ENCODE peak calls at places on chromosomes 7 and 10, in four cellular contexts. U, H, L and T are unnamed samples.

GRCh38 chr10:30781571-30782542 is 152.3 kb upstream of the LYZL2 start:
- DNase-seq in U (no peak), H (no peak), L (peak), T (peak)

GRCh38 chr10:478471-479245 is 210.8 kb downstream of the DIP2C start:
- DNase-seq in U (no peak), H (no peak), L (no peak), T (no peak)

GRCh38 chr7:128387663-128388485 is 21.9 kb downstream of the IMPDH1 start:
- DNase-seq in U (peak), H (peak), L (peak), T (peak)

GRCh38 chr7:157979631-157980340 is 607.8 kb downstream of the PTPRN2 start:
- DNase-seq in U (no peak), H (no peak), L (no peak), T (no peak)

GRCh38 chr10:110700947-110701617 is 56.9 kb downstream of the RBM20 start:
- DNase-seq in U (no peak), H (no peak), L (no peak), T (no peak)

GRCh38 chr7:48390381-48391327 is 219.4 kb downstream of the ABCA13 start:
- DNase-seq in U (no peak), H (no peak), L (no peak), T (no peak)

GRCh38 chr7:17710312-17710711 is 230.0 kb downstream of the SNX13 start:
- DNase-seq in U (no peak), H (no peak), L (no peak), T (peak)

GRCh38 chr7:100132697-100133137 is 6.0 kb downstream of the MBLAC1 start:
- DNase-seq in U (peak), H (peak), L (peak), T (peak)

GRCh38 chr10:33211123-33211878 is 123.2 kb downstream of the NRP1 start:
- DNase-seq in U (no peak), H (no peak), L (peak), T (no peak)

GRCh38 chr7:2540133-2540532 is 15.2 kb downstream of the BRAT1 start:
- DNase-seq in U (no peak), H (no peak), L (no peak), T (no peak)

GRCh38 chr7:4960363-4960762 is 1.4 kb upstream of the MMD2 start:
- DNase-seq in U (no peak), H (no peak), L (no peak), T (no peak)

GRCh38 chr7:148809856-148810255 is 74.2 kb downstream of the EZH2 start:
- DNase-seq in U (no peak), H (no peak), L (no peak), T (peak)

GRCh38 chr10:98349508-98349922 is 65.5 kb downstream of the PYROXD2 start:
- DNase-seq in U (no peak), H (no peak), L (no peak), T (no peak)

GRCh38 chr7:120665068-120665467 is 192.9 kb downstream of the TSPAN12 start:
- DNase-seq in U (no peak), H (no peak), L (no peak), T (no peak)

GRCh38 chr7:120658516-120658915 is 199.4 kb downstream of the TSPAN12 start:
- DNase-seq in U (no peak), H (no peak), L (no peak), T (no peak)

DNA sequence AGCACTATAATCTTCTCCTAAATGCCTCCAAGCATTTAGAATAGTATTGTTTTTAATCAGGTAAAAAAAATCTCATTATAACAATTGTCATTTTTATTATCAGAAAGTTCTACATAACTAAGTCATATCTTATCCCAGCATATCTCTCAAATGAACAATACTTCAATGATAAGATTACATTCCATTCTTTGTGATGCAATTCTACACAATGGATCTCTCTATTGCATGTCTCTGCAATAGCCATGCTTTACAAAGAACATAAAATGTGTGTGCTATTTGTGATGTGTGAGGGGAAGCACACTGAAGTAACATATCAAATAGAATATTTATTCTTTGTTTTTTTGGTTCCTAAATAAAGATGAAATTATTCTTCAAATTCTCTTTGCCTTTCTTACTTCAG is 195.7 kb downstream of the TSPAN12 start:
- DNase-seq in U (no peak), H (no peak), L (no peak), T (no peak)
- TF ChIP-seq FOXJ3 in U (no peak), H (no peak), L (no peak), T (no peak)

GRCh38 chr10:35216303-35216905 is 89.8 kb downstream of the CREM start:
- DNase-seq in U (peak), H (no peak), L (no peak), T (no peak)
- TF ChIP-seq FOXJ3 in U (no peak), H (no peak), L (no peak), T (no peak)

GRCh38 chr10:6759961-6760360 is 179.9 kb upstream of the PRKCQ start:
- DNase-seq in U (no peak), H (no peak), L (no peak), T (no peak)

GRCh38 chr10:6766480-6766879 is 186.4 kb upstream of the PRKCQ start:
- DNase-seq in U (no peak), H (no peak), L (no peak), T (no peak)

GRCh38 chr10:6766061-6766460 is 186.0 kb upstream of the PRKCQ start:
- DNase-seq in U (no peak), H (no peak), L (no peak), T (no peak)

DNA sequence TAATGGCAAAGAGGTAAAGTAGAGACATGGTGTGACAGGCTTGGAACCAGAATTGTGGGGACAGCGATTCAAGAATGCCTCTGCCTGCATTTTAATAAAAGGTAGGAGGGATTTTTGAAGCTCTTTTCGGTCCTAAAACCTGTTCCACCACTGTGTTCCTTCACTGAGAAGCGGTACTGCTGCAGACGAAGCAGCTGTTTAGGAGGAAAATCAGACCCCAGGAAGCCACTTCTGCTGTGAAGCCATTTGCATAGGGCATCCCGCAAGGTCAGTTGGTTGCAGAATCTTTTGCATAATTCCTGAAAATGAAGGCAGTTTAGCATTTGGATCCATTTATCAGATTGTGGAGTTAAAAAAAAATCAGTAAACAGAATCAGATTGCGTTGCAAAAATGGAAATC is 183.3 kb upstream of the PRKCQ start:
- DNase-seq in U (no peak), H (no peak), L (no peak), T (no peak)
- TF ChIP-seq FOXJ3 in U (no peak), H (no peak), L (no peak), T (no peak)

GRCh38 chr10:70363292-70363691 is 19.1 kb downstream of the LRRC20 start:
- DNase-seq in U (no peak), H (no peak), L (no peak), T (no peak)
- TF ChIP-seq FOXJ3 in U (no peak), H (no peak), L (no peak), T (no peak)

DNA sequence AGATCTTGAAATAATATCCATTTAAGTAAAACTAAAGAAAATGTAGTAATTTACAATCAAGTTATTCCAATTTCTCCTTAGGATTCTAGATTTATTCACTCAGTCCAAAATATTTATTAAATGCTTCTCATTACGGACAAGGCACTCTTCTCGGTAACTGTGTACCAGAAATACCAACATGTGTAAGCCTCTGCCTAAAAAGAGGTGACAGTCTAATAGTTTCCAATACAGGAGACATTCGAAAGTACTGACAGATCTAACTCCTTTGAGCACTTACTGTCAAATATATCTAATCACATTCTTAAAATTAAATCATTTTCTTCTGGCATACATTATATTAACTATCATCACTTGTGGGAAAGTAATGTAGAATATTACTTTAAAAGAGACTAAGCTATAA is 26.9 kb downstream of the TMEM168 start:
- DNase-seq in U (no peak), H (no peak), L (no peak), T (no peak)
- TF ChIP-seq FOXJ3 in U (no peak), H (no peak), L (no peak), T (no peak)

DNA sequence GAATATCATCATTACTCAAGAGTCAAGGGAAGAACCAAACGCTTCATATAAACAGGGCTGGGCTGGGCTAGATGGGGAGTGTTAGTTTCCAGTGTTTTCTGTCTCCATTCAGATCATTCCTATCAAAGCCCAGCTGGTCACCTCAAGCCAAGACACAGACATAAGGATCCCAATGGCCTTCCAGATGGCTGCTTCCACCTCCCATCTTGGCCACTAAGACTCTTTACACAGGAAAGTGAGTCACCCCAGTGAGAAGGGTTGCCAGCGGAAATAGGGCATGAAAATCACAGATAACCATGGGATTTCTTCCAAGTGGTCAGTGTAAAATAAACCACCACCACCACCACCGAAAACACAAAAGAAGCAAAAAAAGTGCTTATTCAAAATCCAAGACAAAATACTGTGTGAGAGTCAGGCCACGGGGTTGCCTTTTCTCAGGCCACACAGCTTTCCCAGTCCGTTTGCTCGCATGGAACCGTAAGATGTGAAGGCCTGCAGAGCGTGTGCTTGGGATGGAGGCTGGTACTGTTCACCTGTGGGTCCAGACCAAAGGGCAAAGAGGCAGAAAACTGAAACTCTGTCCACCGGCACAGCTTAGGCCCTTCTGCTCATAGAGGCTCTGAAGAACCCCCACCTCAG is 5.6 kb downstream of the PRSS2 start:
- DNase-seq in U (no peak), H (no peak), L (no peak), T (no peak)
- TF ChIP-seq FOXJ3 in U (no peak), H (no peak), L (no peak), T (no peak)

GRCh38 chr10:90226526-90226925 is 525.1 kb downstream of the KIF20B start:
- DNase-seq in U (no peak), H (no peak), L (no peak), T (no peak)

GRCh38 chr10:90224791-90225566 is 523.6 kb downstream of the KIF20B start:
- DNase-seq in U (no peak), H (no peak), L (no peak), T (no peak)

GRCh38 chr10:90229486-90229885 is 528.1 kb downstream of the KIF20B start:
- DNase-seq in U (no peak), H (no peak), L (no peak), T (no peak)

GRCh38 chr10:90227259-90227658 is 525.9 kb downstream of the KIF20B start:
- DNase-seq in U (no peak), H (no peak), L (no peak), T (no peak)

GRCh38 chr10:90227786-90228185 is 526.4 kb downstream of the KIF20B start:
- DNase-seq in U (no peak), H (no peak), L (no peak), T (no peak)
- TF ChIP-seq FOXJ3 in U (no peak), H (no peak), L (no peak), T (no peak)